ENCODE peak calls at places on chromosomes 5 and 9, in nine cellular contexts. L is NCI-H2029 treated with DMSO at 0.1 percent for 48 hours; A is NCI-H748 treated with DMSO at 0.1 percent for 48 hours; U is heart left ventricle; W is T-helper 2 cell treated with Interferon-gamma antibody and Interleukin-4, amounts not matched to agents 5 μg/mL and 100 μg/mL, for 36 hours; O is COR-L47; Q is NCI-H1105; H is PC-3; M is fibroblast of mammary gland. X is an unnamed sample.

GRCh38 chr5:54524704-54525103 is 7.1 kb downstream of the SNX18 start:
- DNase-seq in L (no peak), A (no peak), U (peak; percentile 61), W (no peak), O (no peak), Q (no peak), H (no peak), M (no peak), X (no peak)

GRCh38 chr9:137463194-137463930 is 4.2 kb upstream of the NSMF start:
- DNase-seq in L (no peak), A (no peak), U (no peak), W (no peak), O (no peak), Q (no peak), H (no peak), M (no peak), X (no peak)

GRCh38 chr5:116510525-116510924 is 64.1 kb downstream of the SEMA6A start:
- DNase-seq in L (no peak), A (no peak), U (no peak), W (no peak), O (no peak), Q (no peak), H (no peak), M (no peak), X (no peak)

GRCh38 chr9:127780126-127780885 is 1.8 kb upstream of the SH2D3C start:
- DNase-seq in L (no peak), A (no peak), U (no peak), W (no peak), O (no peak), Q (no peak), H (no peak), M (no peak), X (no peak)

GRCh38 chr5:150301170-150301505 is 1.6 kb downstream of the ARSI start:
- DNase-seq in L (no peak), A (no peak), U (no peak), W (no peak), O (no peak), Q (no peak), H (no peak), M (peak; percentile 42), X (no peak)

GRCh38 chr5:125465703-125466102 is 719.3 kb upstream of the ZNF608 start:
- DNase-seq in L (no peak), A (no peak), U (no peak), W (no peak), O (no peak), Q (no peak), H (no peak), M (no peak), X (no peak)

GRCh38 chr5:41908374-41909079 is 4.4 kb downstream of the RIMOC1 start:
- DNase-seq in L (no peak), A (no peak), U (no peak), W (no peak), O (no peak), Q (no peak), H (no peak), M (peak; percentile 73), X (no peak)

GRCh38 chr5:168654225-168654624 is 75.1 kb upstream of the PANK3 start:
- DNase-seq in L (no peak), A (no peak), U (peak; percentile 67), W (no peak), O (no peak), Q (no peak), H (no peak), M (peak; percentile 72), X (no peak)

GRCh38 chr9:106862946-106863740 is at the start of gene ZNF462:
- DNase-seq in L (no peak), A (peak; percentile 66), U (peak; percentile 68), W (no peak), O (peak; percentile 31), Q (peak; percentile 54), H (peak; percentile 28), M (peak; percentile 75), X (peak; percentile 60)

GRCh38 chr5:171158581-171158980 is 150.5 kb upstream of the TLX3 start:
- DNase-seq in L (no peak), A (no peak), U (no peak), W (no peak), O (no peak), Q (no peak), H (no peak), M (no peak), X (no peak)

GRCh38 chr9:121773286-121773953 is 122.0 kb downstream of the DAB2IP start:
- DNase-seq in L (no peak), A (no peak), U (no peak), W (no peak), O (no peak), Q (no peak), H (no peak), M (no peak), X (no peak)

GRCh38 chr5:535781-536698 is 11.8 kb upstream of the SLC9A3 start:
- DNase-seq in L (no peak), A (no peak), U (peak; percentile 4), W (no peak), O (no peak), Q (no peak), H (no peak), M (no peak), X (no peak)